ENCODE peak calls at places on chromosome 3, in four cellular contexts. One of them, this sample, is unnamed.

GRCh38 chr3:52827441-52827840 is 3.0 kb downstream of the ITIH4 start:
- DNase-seq in WTC11: no peak
- DNase-seq in SK-N-SH: no peak
- DNase-seq in K562: no peak
- DNase-seq in this sample: no peak

GRCh38 chr3:80559701-80560100 is 791.9 kb upstream of the ROBO1 start:
- DNase-seq in WTC11: no peak
- DNase-seq in SK-N-SH: no peak
- DNase-seq in K562: no peak
- DNase-seq in this sample: no peak

GRCh38 chr3:41630708-41631107 is 331.2 kb downstream of the ULK4 start:
- DNase-seq in WTC11: no peak
- DNase-seq in SK-N-SH: no peak
- DNase-seq in K562: no peak
- DNase-seq in this sample: no peak

GRCh38 chr3:179428876-179429548 is 22.3 kb downstream of the GNB4 start:
- DNase-seq in WTC11: no peak
- DNase-seq in SK-N-SH: no peak
- DNase-seq in K562: no peak
- DNase-seq in this sample: no peak

GRCh38 chr3:197820550-197821335 is 29.7 kb downstream of the LRCH3 start:
- DNase-seq in WTC11: no peak
- DNase-seq in SK-N-SH: no peak
- DNase-seq in K562: no peak
- DNase-seq in this sample: no peak

GRCh38 chr3:189903562-189904250 is 217.0 kb downstream of the P3H2 start:
- DNase-seq in WTC11: no peak
- DNase-seq in SK-N-SH: no peak
- DNase-seq in K562: no peak
- DNase-seq in this sample: no peak

GRCh38 chr3:133927543-133928066 is 31.9 kb upstream of the RAB6B start:
- DNase-seq in WTC11: peak; percentile 53
- DNase-seq in SK-N-SH: peak; percentile 95
- DNase-seq in K562: peak; percentile 86
- DNase-seq in this sample: no peak

GRCh38 chr3:126014252-126014651 is 45.3 kb downstream of the ROPN1B start:
- DNase-seq in WTC11: no peak
- DNase-seq in SK-N-SH: no peak
- DNase-seq in K562: no peak
- DNase-seq in this sample: no peak

GRCh38 chr3:179324270-179324754 is 1.5 kb downstream of the ZNF639 start:
- DNase-seq in WTC11: no peak
- DNase-seq in SK-N-SH: peak; percentile 30
- DNase-seq in K562: peak; percentile 55
- DNase-seq in this sample: no peak

GRCh38 chr3:46293991-46294833 is 52.0 kb downstream of the CCR3 start:
- DNase-seq in WTC11: no peak
- DNase-seq in SK-N-SH: no peak
- DNase-seq in K562: no peak
- DNase-seq in this sample: no peak

GRCh38 chr3:78728406-78729145 is 1039.2 kb downstream of the ROBO1 start:
- DNase-seq in WTC11: no peak
- DNase-seq in SK-N-SH: peak; percentile 34
- DNase-seq in K562: no peak
- DNase-seq in this sample: no peak

GRCh38 chr3:13637311-13637891 is 88.5 kb downstream of the FBLN2 start:
- DNase-seq in WTC11: no peak
- DNase-seq in SK-N-SH: peak; percentile 76
- DNase-seq in K562: no peak
- DNase-seq in this sample: no peak

GRCh38 chr3:55630921-55631299 is 143.8 kb upstream of the WNT5A start:
- DNase-seq in WTC11: no peak
- DNase-seq in SK-N-SH: no peak
- DNase-seq in K562: no peak
- DNase-seq in this sample: no peak

GRCh38 chr3:59920801-59921200 is 871.0 kb upstream of the CFAP20DC start:
- DNase-seq in WTC11: no peak
- DNase-seq in SK-N-SH: no peak
- DNase-seq in K562: no peak
- DNase-seq in this sample: no peak

GRCh38 chr3:195099976-195100755 is 170.8 kb downstream of the XXYLT1 start:
- DNase-seq in WTC11: no peak
- DNase-seq in SK-N-SH: no peak
- DNase-seq in K562: no peak
- DNase-seq in this sample: no peak

GRCh38 chr3:138049157-138049919 is 39.4 kb downstream of the CLDN18 start:
- DNase-seq in WTC11: peak; percentile 33
- DNase-seq in SK-N-SH: no peak
- DNase-seq in K562: peak; percentile 12
- DNase-seq in this sample: no peak

GRCh38 chr3:13124631-13125030 is 51.4 kb upstream of the IQSEC1 start:
- DNase-seq in WTC11: peak; percentile 6
- DNase-seq in SK-N-SH: no peak
- DNase-seq in K562: no peak
- DNase-seq in this sample: no peak

GRCh38 chr3:17639257-17639656 is 103.2 kb downstream of the TBC1D5 start:
- DNase-seq in WTC11: no peak
- DNase-seq in SK-N-SH: no peak
- DNase-seq in K562: no peak
- DNase-seq in this sample: no peak

GRCh38 chr3:76679510-76679909 is 360.4 kb upstream of the ROBO2 start:
- DNase-seq in WTC11: no peak
- DNase-seq in SK-N-SH: no peak
- DNase-seq in K562: no peak
- DNase-seq in this sample: no peak

GRCh38 chr3:38334656-38335055 is 11.9 kb upstream of the XYLB start:
- DNase-seq in WTC11: no peak
- DNase-seq in SK-N-SH: no peak
- DNase-seq in K562: no peak
- DNase-seq in this sample: no peak

GRCh38 chr3:79587150-79587549 is 180.6 kb downstream of the ROBO1 start:
- DNase-seq in WTC11: no peak
- DNase-seq in SK-N-SH: no peak
- DNase-seq in K562: no peak
- DNase-seq in this sample: no peak

GRCh38 chr3:126556637-126557414 is 1.9 kb downstream of the C3orf22 start:
- DNase-seq in WTC11: no peak
- DNase-seq in SK-N-SH: no peak
- DNase-seq in K562: no peak
- DNase-seq in this sample: peak; percentile 31

GRCh38 chr3:157532529-157533297 is 29.5 kb upstream of the VEPH1 start:
- DNase-seq in WTC11: no peak
- DNase-seq in SK-N-SH: peak; percentile 64
- DNase-seq in K562: peak; percentile 69
- DNase-seq in this sample: no peak

GRCh38 chr3:185071401-185071800 is 81.5 kb downstream of the C3orf70 start:
- DNase-seq in WTC11: no peak
- DNase-seq in SK-N-SH: peak; percentile 48
- DNase-seq in K562: no peak
- DNase-seq in this sample: no peak

GRCh38 chr3:185067173-185067572 is 85.7 kb downstream of the C3orf70 start:
- DNase-seq in WTC11: no peak
- DNase-seq in SK-N-SH: no peak
- DNase-seq in K562: no peak
- DNase-seq in this sample: no peak

GRCh38 chr3:185069583-185070030 is 83.3 kb downstream of the C3orf70 start:
- DNase-seq in WTC11: peak; percentile 88
- DNase-seq in SK-N-SH: peak; percentile 51
- DNase-seq in K562: no peak
- DNase-seq in this sample: peak; percentile 86

GRCh38 chr3:185070491-185071335 is 82.1 kb downstream of the C3orf70 start:
- DNase-seq in WTC11: peak; percentile 41
- DNase-seq in SK-N-SH: peak; percentile 72
- DNase-seq in K562: peak; percentile 58
- DNase-seq in this sample: no peak

DNA sequence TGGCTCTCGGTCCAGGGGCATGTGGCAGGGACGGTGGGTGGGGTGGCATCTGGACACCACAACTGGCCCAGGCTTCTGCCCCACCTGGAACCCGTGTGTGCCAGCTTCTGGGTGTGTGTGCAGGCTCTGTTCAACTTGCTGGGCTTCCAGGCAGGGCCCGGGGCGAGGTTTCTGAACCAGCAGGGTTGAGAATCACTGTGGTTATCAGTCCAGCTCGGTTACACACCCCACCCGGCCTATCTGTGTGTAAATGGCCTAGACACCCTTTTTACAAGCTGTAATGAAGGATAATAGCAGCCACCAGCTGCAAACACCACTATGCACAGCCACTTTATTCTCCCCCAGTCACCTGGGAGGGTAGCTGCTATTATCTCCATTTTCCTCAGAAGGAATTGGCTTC is 83.8 kb downstream of the C3orf70 start:
- DNase-seq in WTC11: no peak
- DNase-seq in SK-N-SH: no peak
- DNase-seq in K562: no peak
- DNase-seq in this sample: peak; percentile 34
- TF ChIP-seq TEAD4 in WTC11: no peak
- TF ChIP-seq TEAD4 in SK-N-SH: no peak
- TF ChIP-seq TEAD4 in K562: no peak
- TF ChIP-seq TEAD4 in this sample: no peak

DNA sequence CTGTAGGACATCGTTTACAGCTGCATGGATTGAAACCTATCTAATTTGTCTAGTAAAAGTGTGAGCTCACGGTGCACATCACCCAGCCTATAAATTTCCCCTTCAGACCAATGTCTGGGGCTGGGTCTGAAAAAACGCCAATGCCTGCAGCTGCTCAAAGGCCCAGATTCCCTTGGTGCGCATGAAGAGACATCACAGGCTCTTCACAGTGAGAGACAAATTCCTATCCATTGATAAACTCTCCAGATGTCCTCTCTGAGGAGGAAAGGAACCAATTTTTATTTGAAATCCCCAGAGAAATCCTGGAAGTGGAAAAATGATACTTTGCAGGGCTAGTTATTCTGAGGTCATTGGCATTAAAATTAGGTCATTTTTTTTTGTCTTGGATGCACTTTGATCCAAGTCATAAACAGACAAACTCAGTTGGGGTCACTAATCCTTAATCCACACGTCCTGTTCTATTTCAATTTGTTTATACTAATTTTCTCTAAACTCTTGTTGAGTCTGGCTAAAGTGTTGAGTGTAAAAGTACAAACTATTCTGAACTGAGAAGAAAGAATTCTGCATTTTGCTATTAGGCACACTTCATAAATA is 360.6 kb downstream of the EPHA3 start:
- DNase-seq in WTC11: no peak
- DNase-seq in SK-N-SH: no peak
- DNase-seq in K562: no peak
- DNase-seq in this sample: no peak
- TF ChIP-seq TEAD4 in WTC11: no peak
- TF ChIP-seq TEAD4 in SK-N-SH: no peak
- TF ChIP-seq TEAD4 in K562: no peak
- TF ChIP-seq TEAD4 in this sample: no peak

GRCh38 chr3:14836049-14836468 is 17.3 kb downstream of the FGD5 start:
- DNase-seq in WTC11: no peak
- DNase-seq in SK-N-SH: no peak
- DNase-seq in K562: peak; percentile 86
- DNase-seq in this sample: no peak
- TF ChIP-seq TEAD4 in WTC11: no peak
- TF ChIP-seq TEAD4 in SK-N-SH: no peak
- TF ChIP-seq TEAD4 in K562: peak; percentile 60
- TF ChIP-seq TEAD4 in this sample: no peak

GRCh38 chr3:31725568-31725967 is 192.8 kb downstream of the STT3B start:
- DNase-seq in WTC11: no peak
- DNase-seq in SK-N-SH: no peak
- DNase-seq in K562: no peak
- DNase-seq in this sample: no peak

GRCh38 chr3:31725976-31726375 is 193.3 kb downstream of the STT3B start:
- DNase-seq in WTC11: no peak
- DNase-seq in SK-N-SH: no peak
- DNase-seq in K562: no peak
- DNase-seq in this sample: no peak

GRCh38 chr3:31724144-31724543 is 191.4 kb downstream of the STT3B start:
- DNase-seq in WTC11: peak; percentile 58
- DNase-seq in SK-N-SH: no peak
- DNase-seq in K562: no peak
- DNase-seq in this sample: no peak

GRCh38 chr3:31721709-31722108 is 189.0 kb downstream of the STT3B start:
- DNase-seq in WTC11: no peak
- DNase-seq in SK-N-SH: no peak
- DNase-seq in K562: no peak
- DNase-seq in this sample: no peak

DNA sequence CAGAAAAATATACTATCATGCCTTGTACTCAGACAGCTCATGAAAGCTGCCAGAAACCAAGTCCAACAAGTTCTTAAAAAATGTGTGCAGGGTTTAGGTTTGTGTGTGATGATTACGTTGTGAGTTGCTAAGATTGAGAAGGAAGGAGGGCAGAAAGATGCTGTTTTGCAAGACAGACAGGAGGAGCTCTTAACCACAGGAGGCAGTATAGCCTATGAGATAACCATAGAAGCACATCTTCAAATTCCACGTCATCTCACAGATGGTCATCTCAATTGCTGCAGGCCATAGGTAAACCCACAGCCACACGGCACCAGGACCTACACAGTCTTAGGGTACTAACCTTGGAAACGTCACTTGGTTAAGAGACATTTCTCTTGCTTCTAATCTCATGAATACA is 192.0 kb downstream of the STT3B start:
- DNase-seq in WTC11: no peak
- DNase-seq in SK-N-SH: peak; percentile 16
- DNase-seq in K562: peak; percentile 25
- DNase-seq in this sample: no peak
- TF ChIP-seq TEAD4 in WTC11: no peak
- TF ChIP-seq TEAD4 in SK-N-SH: no peak
- TF ChIP-seq TEAD4 in K562: no peak
- TF ChIP-seq TEAD4 in this sample: peak; percentile 13

DNA sequence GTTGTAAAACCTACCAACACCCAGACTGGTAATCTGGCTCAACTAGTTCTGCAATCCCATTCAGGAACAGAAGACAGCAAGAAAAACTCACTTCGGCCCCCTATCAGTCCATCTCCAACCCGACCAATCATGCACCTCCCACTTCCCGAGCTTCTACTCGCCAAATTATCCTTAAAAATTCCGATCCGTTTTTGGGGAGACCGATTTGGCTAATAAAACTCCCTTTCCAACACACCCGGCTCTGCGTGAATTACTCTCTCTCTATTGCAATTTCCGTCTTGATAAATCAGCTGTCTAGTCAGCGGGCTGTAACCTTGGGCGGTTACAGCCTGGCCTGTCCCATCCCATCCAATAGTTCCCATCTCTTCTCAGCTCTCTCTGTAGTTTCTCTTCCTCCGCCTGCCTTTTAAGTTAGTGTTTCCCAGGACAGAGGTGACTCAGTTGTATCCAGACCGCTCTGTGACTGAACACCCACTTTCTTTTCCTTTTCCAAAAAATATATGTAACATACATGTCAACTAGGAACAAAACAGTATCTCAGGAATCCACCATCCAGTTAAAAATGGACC is 780 bp upstream of the ACAD9 start:
- DNase-seq in WTC11: no peak
- DNase-seq in SK-N-SH: peak; percentile 44
- DNase-seq in K562: peak; percentile 35
- DNase-seq in this sample: no peak
- TF ChIP-seq TEAD4 in WTC11: no peak
- TF ChIP-seq TEAD4 in SK-N-SH: no peak
- TF ChIP-seq TEAD4 in K562: no peak
- TF ChIP-seq TEAD4 in this sample: no peak

This sample was measured in H1.